ENCODE peak calls at places on chromosomes 11 and 22, in four cellular contexts. One of them, this sample, is unnamed.

GRCh38 chr22:22720724-22721261 is 76.4 kb downstream of the GGTLC2 start:
- DNase-seq in neural progenitor cell: no peak
- DNase-seq in type B pancreatic cell: no peak
- DNase-seq in fibroblast of mammary gland: peak; percentile 82
- DNase-seq in this sample: no peak

GRCh38 chr22:44698531-44699421 is 3.2 kb upstream of the PRR5 start:
- DNase-seq in fibroblast of mammary gland: peak; percentile 57
- DNase-seq in type B pancreatic cell: no peak
- DNase-seq in neural progenitor cell: peak; percentile 82
- DNase-seq in this sample: no peak

GRCh38 chr11:115170133-115170815 is 333.9 kb downstream of the CADM1 start:
- DNase-seq in neural progenitor cell: peak; percentile 53
- DNase-seq in type B pancreatic cell: no peak
- DNase-seq in fibroblast of mammary gland: peak; percentile 22
- DNase-seq in this sample: peak; percentile 80

GRCh38 chr11:15471028-15471708 is 356.4 kb downstream of the INSC start:
- DNase-seq in fibroblast of mammary gland: no peak
- DNase-seq in neural progenitor cell: no peak
- DNase-seq in type B pancreatic cell: no peak
- DNase-seq in this sample: no peak

GRCh38 chr11:38814670-38815069 is 2216.6 kb upstream of the RAG2 start:
- DNase-seq in type B pancreatic cell: no peak
- DNase-seq in neural progenitor cell: no peak
- DNase-seq in fibroblast of mammary gland: no peak
- DNase-seq in this sample: no peak

GRCh38 chr22:42437488-42438292 is 5.5 kb upstream of the NFAM1 start:
- DNase-seq in neural progenitor cell: peak; percentile 88
- DNase-seq in type B pancreatic cell: peak; percentile 84
- DNase-seq in fibroblast of mammary gland: peak; percentile 39
- DNase-seq in this sample: peak; percentile 89

GRCh38 chr22:39300198-39300830 is 19.1 kb downstream of the RPL3 start:
- DNase-seq in type B pancreatic cell: no peak
- DNase-seq in neural progenitor cell: no peak
- DNase-seq in fibroblast of mammary gland: no peak
- DNase-seq in this sample: no peak

GRCh38 chr11:44493383-44493782 is 72.1 kb upstream of the CD82 start:
- DNase-seq in fibroblast of mammary gland: no peak
- DNase-seq in type B pancreatic cell: no peak
- DNase-seq in neural progenitor cell: no peak
- DNase-seq in this sample: no peak

GRCh38 chr22:38403806-38404205 is 51.2 kb downstream of the KCNJ4 start:
- DNase-seq in type B pancreatic cell: no peak
- DNase-seq in neural progenitor cell: no peak
- DNase-seq in fibroblast of mammary gland: no peak
- DNase-seq in this sample: no peak

GRCh38 chr22:46662226-46662625 is 42.0 kb downstream of the GRAMD4 start:
- DNase-seq in neural progenitor cell: no peak
- DNase-seq in type B pancreatic cell: no peak
- DNase-seq in fibroblast of mammary gland: no peak
- DNase-seq in this sample: no peak

GRCh38 chr11:6320411-6321207 is at the start of gene CAVIN3:
- DNase-seq in type B pancreatic cell: peak; percentile 68
- DNase-seq in fibroblast of mammary gland: peak; percentile 88
- DNase-seq in neural progenitor cell: peak; percentile 73
- DNase-seq in this sample: peak; percentile 88

GRCh38 chr11:11265994-11266606 is 87.0 kb downstream of the CSNK2A3 start:
- DNase-seq in type B pancreatic cell: no peak
- DNase-seq in fibroblast of mammary gland: peak; percentile 14
- DNase-seq in neural progenitor cell: peak; percentile 69
- DNase-seq in this sample: no peak

GRCh38 chr11:1358286-1358685 is 31.4 kb upstream of the BRSK2 start:
- DNase-seq in fibroblast of mammary gland: no peak
- DNase-seq in neural progenitor cell: no peak
- DNase-seq in type B pancreatic cell: no peak
- DNase-seq in this sample: no peak

GRCh38 chr11:19237381-19237780 is 3.4 kb downstream of the E2F8 start:
- DNase-seq in fibroblast of mammary gland: no peak
- DNase-seq in neural progenitor cell: no peak
- DNase-seq in type B pancreatic cell: no peak
- DNase-seq in this sample: no peak

GRCh38 chr22:17109113-17109865 is 11.9 kb downstream of the TMEM121B start:
- DNase-seq in neural progenitor cell: no peak
- DNase-seq in fibroblast of mammary gland: no peak
- DNase-seq in type B pancreatic cell: no peak
- DNase-seq in this sample: no peak

GRCh38 chr11:107018902-107019493 is 722 bp upstream of the GUCY1A2 start:
- DNase-seq in fibroblast of mammary gland: peak; percentile 67
- DNase-seq in type B pancreatic cell: peak; percentile 82
- DNase-seq in neural progenitor cell: peak; percentile 93
- DNase-seq in this sample: peak; percentile 88

GRCh38 chr11:35247428-35247827 is 108.5 kb downstream of the CD44 start:
- DNase-seq in fibroblast of mammary gland: no peak
- DNase-seq in neural progenitor cell: no peak
- DNase-seq in type B pancreatic cell: no peak
- DNase-seq in this sample: no peak

DNA sequence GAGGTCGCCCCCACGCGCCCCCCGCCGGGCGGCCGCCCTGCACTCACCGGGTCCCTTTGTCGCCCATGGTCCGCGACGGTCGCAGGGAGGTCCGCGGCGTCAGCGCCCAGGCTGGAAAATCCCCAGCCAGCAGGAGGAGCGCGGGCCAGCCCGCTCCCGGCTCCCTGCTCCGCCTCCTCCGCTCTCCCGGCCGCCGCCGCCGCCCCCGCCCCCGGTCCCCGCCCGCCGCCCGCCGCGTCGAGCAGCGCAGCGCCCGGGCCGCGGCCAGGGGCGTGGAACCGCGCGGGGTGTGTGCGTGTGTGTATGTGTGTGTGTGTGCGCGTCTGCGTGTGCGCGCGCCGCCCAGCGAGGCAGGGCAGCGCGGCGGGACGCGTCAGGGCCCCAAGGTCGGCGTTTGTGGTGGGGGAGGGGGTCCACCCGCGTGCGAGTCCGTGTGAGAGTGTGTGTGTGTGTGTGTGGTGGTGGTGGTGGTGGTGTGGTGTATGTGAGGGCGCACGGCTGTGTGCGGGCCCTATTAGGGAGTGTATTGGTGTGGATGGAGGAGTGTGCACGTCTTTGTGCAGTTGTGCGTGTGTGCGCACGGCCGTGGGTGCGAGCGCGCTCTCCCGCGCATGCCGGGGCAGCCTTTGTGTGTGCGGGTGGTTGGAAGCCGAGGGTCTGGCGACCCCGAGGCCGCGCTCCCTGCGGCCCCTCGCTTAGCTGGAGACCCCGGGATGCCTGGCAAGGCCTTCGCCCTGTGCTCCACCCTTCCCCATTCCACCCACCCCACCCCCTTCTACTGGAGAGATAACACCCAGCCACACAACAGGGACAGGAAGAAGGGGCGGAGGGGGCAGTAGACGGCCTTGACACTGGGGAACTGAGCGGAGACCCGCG is at the start of gene ARRB1:
- DNase-seq in fibroblast of mammary gland: no peak
- DNase-seq in neural progenitor cell: peak; percentile 83
- DNase-seq in type B pancreatic cell: peak; percentile 79
- DNase-seq in this sample: no peak
- TF ChIP-seq CTCF in fibroblast of mammary gland: no peak
- TF ChIP-seq CTCF in neural progenitor cell: peak; percentile 17
- TF ChIP-seq CTCF in type B pancreatic cell: no peak
- TF ChIP-seq CTCF in this sample: peak; percentile 12

GRCh38 chr11:28529540-28530410 is 421.6 kb downstream of the METTL15 start:
- DNase-seq in neural progenitor cell: peak; percentile 62
- DNase-seq in fibroblast of mammary gland: peak; percentile 77
- DNase-seq in type B pancreatic cell: no peak
- DNase-seq in this sample: no peak
- TF ChIP-seq CTCF in neural progenitor cell: peak; percentile 67
- TF ChIP-seq CTCF in fibroblast of mammary gland: peak; percentile 43
- TF ChIP-seq CTCF in type B pancreatic cell: peak; percentile 76
- TF ChIP-seq CTCF in this sample: peak; percentile 58

GRCh38 chr11:108197351-108197750 is 25.1 kb downstream of the NPAT start:
- DNase-seq in type B pancreatic cell: no peak
- DNase-seq in fibroblast of mammary gland: no peak
- DNase-seq in neural progenitor cell: no peak
- DNase-seq in this sample: no peak
- TF ChIP-seq CTCF in type B pancreatic cell: no peak
- TF ChIP-seq CTCF in fibroblast of mammary gland: no peak
- TF ChIP-seq CTCF in neural progenitor cell: no peak
- TF ChIP-seq CTCF in this sample: no peak

GRCh38 chr11:105245781-105246315 is 106.3 kb upstream of the CARD18 start:
- DNase-seq in type B pancreatic cell: no peak
- DNase-seq in neural progenitor cell: no peak
- DNase-seq in fibroblast of mammary gland: no peak
- DNase-seq in this sample: no peak
- TF ChIP-seq CTCF in type B pancreatic cell: no peak
- TF ChIP-seq CTCF in neural progenitor cell: no peak
- TF ChIP-seq CTCF in fibroblast of mammary gland: no peak
- TF ChIP-seq CTCF in this sample: no peak

GRCh38 chr11:111870522-111870886 is 877 bp downstream of the ALG9 start:
- DNase-seq in type B pancreatic cell: no peak
- DNase-seq in fibroblast of mammary gland: no peak
- DNase-seq in neural progenitor cell: no peak
- DNase-seq in this sample: no peak

GRCh38 chr11:111870887-111871692 is at the start of gene ALG9:
- DNase-seq in neural progenitor cell: peak; percentile 88
- DNase-seq in fibroblast of mammary gland: peak; percentile 82
- DNase-seq in type B pancreatic cell: peak; percentile 83
- DNase-seq in this sample: peak; percentile 90

GRCh38 chr11:111870113-111870512 is 1.3 kb downstream of the ALG9 start:
- DNase-seq in type B pancreatic cell: no peak
- DNase-seq in fibroblast of mammary gland: no peak
- DNase-seq in neural progenitor cell: no peak
- DNase-seq in this sample: no peak

DNA sequence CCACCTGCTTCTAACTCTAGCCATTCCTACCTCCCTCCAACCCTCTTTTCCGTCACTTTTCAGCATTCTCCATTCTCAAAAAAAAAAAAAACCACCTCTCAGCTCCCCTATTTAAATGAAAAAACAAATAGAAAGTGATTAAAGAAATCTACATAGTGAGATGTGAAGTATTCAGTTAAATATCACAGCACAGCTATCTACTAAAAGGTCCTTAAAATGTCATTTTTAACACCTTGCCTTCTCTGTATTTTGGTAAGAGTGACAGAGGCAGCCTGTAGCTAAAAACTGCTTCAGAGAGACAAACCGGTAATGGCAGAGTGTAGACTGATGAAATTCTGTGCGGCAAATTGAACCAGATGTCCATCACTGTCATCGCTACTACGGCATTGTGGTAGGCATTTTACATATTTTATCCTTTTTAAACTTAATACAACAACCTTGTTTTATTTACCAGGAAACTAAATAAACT is 346 bp upstream of the ALG9 start:
- DNase-seq in neural progenitor cell: no peak
- DNase-seq in type B pancreatic cell: no peak
- DNase-seq in fibroblast of mammary gland: no peak
- DNase-seq in this sample: no peak
- TF ChIP-seq CTCF in neural progenitor cell: no peak
- TF ChIP-seq CTCF in type B pancreatic cell: no peak
- TF ChIP-seq CTCF in fibroblast of mammary gland: no peak
- TF ChIP-seq CTCF in this sample: no peak

DNA sequence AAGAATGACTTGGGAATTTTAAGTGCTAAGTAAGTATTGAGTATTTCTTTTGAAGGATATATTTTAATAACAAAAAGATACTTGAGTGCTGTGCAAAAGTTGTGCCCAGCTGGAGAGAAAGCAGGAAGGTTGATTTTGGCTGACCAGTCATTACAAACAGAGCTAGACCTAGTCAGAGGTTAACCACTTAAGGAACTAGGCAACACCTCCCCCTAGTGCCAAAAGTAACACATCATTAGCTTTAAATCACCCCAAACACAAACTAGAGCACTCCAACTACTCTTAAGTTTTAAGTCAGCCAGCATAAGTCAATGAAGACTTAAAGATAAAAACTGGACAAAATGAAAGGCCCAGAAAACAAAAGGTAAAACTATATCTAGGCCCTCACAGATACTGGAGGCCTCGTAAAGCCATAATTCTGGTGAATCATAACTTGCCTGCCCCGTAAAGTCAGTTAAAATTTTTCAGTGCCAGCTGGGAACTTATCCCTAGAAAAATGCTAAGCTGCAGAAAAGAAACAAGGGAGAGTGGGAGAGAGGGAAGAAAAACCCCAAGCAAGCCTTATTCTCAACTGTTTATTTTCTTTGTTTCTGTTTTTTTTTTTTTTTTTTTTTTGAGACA is 4.6 kb downstream of the TMEM9B start:
- DNase-seq in type B pancreatic cell: no peak
- DNase-seq in neural progenitor cell: peak; percentile 83
- DNase-seq in fibroblast of mammary gland: peak; percentile 88
- DNase-seq in this sample: no peak
- TF ChIP-seq CTCF in type B pancreatic cell: peak; percentile 78
- TF ChIP-seq CTCF in neural progenitor cell: peak; percentile 77
- TF ChIP-seq CTCF in fibroblast of mammary gland: peak; percentile 68
- TF ChIP-seq CTCF in this sample: peak; percentile 79